ENCODE peak calls at places on chromosomes 6 and 20, in four cellular contexts. One of them, this sample, is unnamed.

GRCh38 chr6:122620428-122620827 is 10.2 kb downstream of the PKIB start:
- DNase-seq in mesothelial cell of epicardium: no peak
- DNase-seq in naive thymus-derived CD4-positive, alpha-beta T cell: no peak
- DNase-seq in activated CD4-positive, CD25-positive, alpha-beta regulatory T cell: no peak
- DNase-seq in this sample: no peak

GRCh38 chr6:41693281-41693838 is 42.0 kb downstream of the TFEB start:
- DNase-seq in mesothelial cell of epicardium: no peak
- DNase-seq in naive thymus-derived CD4-positive, alpha-beta T cell: no peak
- DNase-seq in activated CD4-positive, CD25-positive, alpha-beta regulatory T cell: no peak
- DNase-seq in this sample: no peak

GRCh38 chr6:38676236-38676973 is 26.5 kb downstream of the GLO1 start:
- DNase-seq in mesothelial cell of epicardium: no peak
- DNase-seq in naive thymus-derived CD4-positive, alpha-beta T cell: no peak
- DNase-seq in activated CD4-positive, CD25-positive, alpha-beta regulatory T cell: no peak
- DNase-seq in this sample: no peak

GRCh38 chr6:31186052-31186734 is 15.7 kb upstream of the POU5F1 start:
- DNase-seq in mesothelial cell of epicardium: no peak
- DNase-seq in naive thymus-derived CD4-positive, alpha-beta T cell: no peak
- DNase-seq in activated CD4-positive, CD25-positive, alpha-beta regulatory T cell: no peak
- DNase-seq in this sample: no peak

GRCh38 chr6:76124010-76124409 is 51.5 kb upstream of the IMPG1 start:
- DNase-seq in mesothelial cell of epicardium: no peak
- DNase-seq in naive thymus-derived CD4-positive, alpha-beta T cell: no peak
- DNase-seq in activated CD4-positive, CD25-positive, alpha-beta regulatory T cell: no peak
- DNase-seq in this sample: no peak

GRCh38 chr6:37473364-37474095 is 26.2 kb downstream of the CCDC167 start:
- DNase-seq in mesothelial cell of epicardium: no peak
- DNase-seq in naive thymus-derived CD4-positive, alpha-beta T cell: no peak
- DNase-seq in activated CD4-positive, CD25-positive, alpha-beta regulatory T cell: no peak
- DNase-seq in this sample: peak

GRCh38 chr6:130098317-130098716 is 79.9 kb downstream of the L3MBTL3 start:
- DNase-seq in mesothelial cell of epicardium: no peak
- DNase-seq in naive thymus-derived CD4-positive, alpha-beta T cell: no peak
- DNase-seq in activated CD4-positive, CD25-positive, alpha-beta regulatory T cell: no peak
- DNase-seq in this sample: no peak

GRCh38 chr20:21322921-21323321 is 19.8 kb downstream of the XRN2 start:
- DNase-seq in mesothelial cell of epicardium: no peak
- DNase-seq in naive thymus-derived CD4-positive, alpha-beta T cell: no peak
- DNase-seq in activated CD4-positive, CD25-positive, alpha-beta regulatory T cell: no peak
- DNase-seq in this sample: peak

GRCh38 chr6:52731719-52732118 is 31.6 kb downstream of the GSTA2 start:
- DNase-seq in mesothelial cell of epicardium: no peak
- DNase-seq in naive thymus-derived CD4-positive, alpha-beta T cell: no peak
- DNase-seq in activated CD4-positive, CD25-positive, alpha-beta regulatory T cell: no peak
- DNase-seq in this sample: no peak

GRCh38 chr6:170189236-170189635 is 101.6 kb downstream of the DLL1 start:
- DNase-seq in mesothelial cell of epicardium: peak
- DNase-seq in naive thymus-derived CD4-positive, alpha-beta T cell: no peak
- DNase-seq in activated CD4-positive, CD25-positive, alpha-beta regulatory T cell: no peak
- DNase-seq in this sample: no peak

GRCh38 chr6:42279966-42280629 is 62.4 kb upstream of the MRPS10 start:
- DNase-seq in mesothelial cell of epicardium: no peak
- DNase-seq in naive thymus-derived CD4-positive, alpha-beta T cell: no peak
- DNase-seq in activated CD4-positive, CD25-positive, alpha-beta regulatory T cell: no peak
- DNase-seq in this sample: peak

GRCh38 chr20:23397961-23398360 is 23.3 kb downstream of the NAPB start:
- DNase-seq in mesothelial cell of epicardium: no peak
- DNase-seq in naive thymus-derived CD4-positive, alpha-beta T cell: no peak
- DNase-seq in activated CD4-positive, CD25-positive, alpha-beta regulatory T cell: no peak
- DNase-seq in this sample: peak